ENCODE peak calls at places on chromosomes 12 and 14, in ten cellular contexts. R, P, X, G, K, A, W, Z, Y and N are unnamed samples. For H3K36me3 and H3K79me2, the result is how much of the 10 kb centered on the place peaks cover.

GRCh38 chr12:92721130-92721529 is 18.3 kb downstream of the PLEKHG7 start:
- DNase-seq in R (no peak), P (no peak), X (no peak), G (no peak), K (no peak), A (no peak), W (no peak), Z (no peak), Y (no peak), N (no peak)

GRCh38 chr14:101372494-101372813 is 188.8 kb upstream of the DIO3 start:
- DNase-seq in R (no peak), P (no peak), X (no peak), G (no peak), K (no peak), A (no peak), W (no peak), Z (no peak), Y (no peak), N (no peak)

GRCh38 chr14:60514378-60515243 is 5.7 kb downstream of the SIX6 start:
- DNase-seq in R (no peak), P (no peak), X (no peak), G (no peak), K (peak), A (peak), W (no peak), Z (no peak), Y (peak), N (no peak)

GRCh38 chr14:64541971-64542838 is 1.7 kb downstream of the HSPA2 start:
- DNase-seq in R (no peak), P (no peak), X (no peak), G (no peak), K (peak), A (no peak), W (no peak), Z (no peak), Y (peak), N (no peak)

GRCh38 chr14:59245809-59246295 is 57.4 kb downstream of the DAAM1 start:
- DNase-seq in R (peak), P (peak), X (no peak), G (no peak), K (no peak), A (no peak), W (no peak), Z (no peak), Y (no peak), N (no peak)

GRCh38 chr12:15164997-15165659 is 56.1 kb downstream of the RERG start:
- DNase-seq in R (no peak), P (no peak), X (no peak), G (peak), K (no peak), A (no peak), W (no peak), Z (no peak), Y (peak), N (no peak)

GRCh38 chr14:77290705-77291104 is 19.7 kb upstream of the NGB start:
- DNase-seq in R (no peak), P (peak), X (peak), G (no peak), K (no peak), A (peak), W (no peak), Z (no peak), Y (peak), N (peak)

GRCh38 chr12:102023343-102023930 is 38.4 kb downstream of the WASHC3 start:
- DNase-seq in R (no peak), P (peak), X (no peak), G (peak), K (no peak), A (no peak), W (no peak), Z (no peak), Y (no peak), N (no peak)

GRCh38 chr12:57586128-57586527 is 4.9 kb upstream of the PIP4K2C start:
- DNase-seq in R (no peak), P (no peak), X (no peak), G (no peak), K (no peak), A (no peak), W (no peak), Z (no peak), Y (no peak), N (no peak)

GRCh38 chr14:52663850-52664249 is 31.5 kb downstream of the ERO1A start:
- DNase-seq in R (no peak), P (no peak), X (no peak), G (no peak), K (no peak), A (no peak), W (no peak), Z (no peak), Y (peak), N (no peak)

GRCh38 chr12:25013061-25013460 is 64.2 kb upstream of the BCAT1 start:
- DNase-seq in R (no peak), P (no peak), X (no peak), G (no peak), K (no peak), A (no peak), W (no peak), Z (no peak), Y (no peak), N (no peak)

GRCh38 chr14:68580096-68580640 is 212.7 kb downstream of the ZFP36L1 start:
- DNase-seq in R (no peak), P (no peak), X (no peak), G (no peak), K (no peak), A (no peak), W (no peak), Z (no peak), Y (no peak), N (no peak)

GRCh38 chr12:97595423-97595822 is 132.8 kb downstream of the RMST start:
- DNase-seq in R (no peak), P (no peak), X (no peak), G (no peak), K (no peak), A (peak), W (no peak), Z (no peak), Y (no peak), N (no peak)

GRCh38 chr12:69149262-69149661 is 90.1 kb upstream of the CPSF6 start:
- DNase-seq in R (no peak), P (no peak), X (no peak), G (no peak), K (no peak), A (no peak), W (no peak), Z (no peak), Y (no peak), N (no peak)

GRCh38 chr12:123427036-123427769 is 9.3 kb downstream of the RILPL2 start:
- DNase-seq in R (peak), P (no peak), X (peak), G (no peak), K (no peak), A (no peak), W (no peak), Z (no peak), Y (no peak), N (no peak)

DNA sequence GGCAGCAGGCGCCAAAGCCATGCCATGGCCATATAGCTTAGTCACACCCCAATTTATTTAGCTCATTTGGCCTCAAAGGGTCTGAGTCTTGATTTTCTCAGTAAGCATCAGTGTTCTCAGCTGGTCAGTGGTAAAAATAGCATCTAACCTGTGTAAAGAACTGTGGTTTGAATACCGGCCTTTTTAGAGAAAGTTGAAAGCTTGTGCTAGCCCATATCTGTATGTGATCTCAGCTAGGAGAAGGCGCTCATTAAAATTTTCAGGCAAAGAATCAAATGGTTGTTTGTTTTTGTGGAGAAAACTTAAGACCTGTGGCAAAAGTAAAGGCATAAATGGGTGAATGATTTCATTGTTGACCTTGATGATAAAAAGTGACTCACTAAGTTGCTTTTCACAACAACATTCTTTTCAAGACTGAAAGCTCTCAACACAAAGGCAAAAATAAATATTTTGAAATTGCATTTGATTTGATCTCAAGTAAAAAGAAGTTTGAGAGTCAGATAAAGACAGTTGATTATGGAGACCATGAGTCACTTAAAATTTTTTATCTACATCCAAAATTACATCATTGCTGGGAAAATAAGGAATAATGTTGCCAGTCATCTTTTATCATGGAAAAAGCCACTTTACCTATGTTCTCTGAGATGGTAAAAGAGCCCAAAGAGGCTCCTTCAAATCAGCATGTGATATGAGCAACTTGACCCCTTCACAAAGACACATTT is 128.5 kb upstream of the RGS6 start:
- DNase-seq in R (no peak), P (peak), X (peak), G (no peak), K (no peak), A (peak), W (peak), Z (peak), Y (no peak), N (no peak)
- H3K36me3 ChIP-seq in R (under half), P (under half), X (under half), G (under half), K (under half), A (under half), W (under half), Z (under half), Y (under half), N (under half)

GRCh38 chr12:117857632-117858274 is 111.0 kb downstream of the KSR2 start:
- DNase-seq in R (peak), P (peak), X (peak), G (peak), K (peak), A (peak), W (peak), Z (no peak), Y (peak), N (peak)

GRCh38 chr12:117850048-117850447 is 118.7 kb downstream of the KSR2 start:
- DNase-seq in R (peak), P (peak), X (peak), G (peak), K (peak), A (peak), W (peak), Z (peak), Y (peak), N (peak)

GRCh38 chr12:117855165-117855564 is 113.6 kb downstream of the KSR2 start:
- DNase-seq in R (no peak), P (no peak), X (no peak), G (no peak), K (no peak), A (no peak), W (no peak), Z (no peak), Y (no peak), N (no peak)

GRCh38 chr12:117854339-117855012 is 114.3 kb downstream of the KSR2 start:
- DNase-seq in R (peak), P (peak), X (peak), G (peak), K (peak), A (peak), W (peak), Z (no peak), Y (peak), N (peak)

DNA sequence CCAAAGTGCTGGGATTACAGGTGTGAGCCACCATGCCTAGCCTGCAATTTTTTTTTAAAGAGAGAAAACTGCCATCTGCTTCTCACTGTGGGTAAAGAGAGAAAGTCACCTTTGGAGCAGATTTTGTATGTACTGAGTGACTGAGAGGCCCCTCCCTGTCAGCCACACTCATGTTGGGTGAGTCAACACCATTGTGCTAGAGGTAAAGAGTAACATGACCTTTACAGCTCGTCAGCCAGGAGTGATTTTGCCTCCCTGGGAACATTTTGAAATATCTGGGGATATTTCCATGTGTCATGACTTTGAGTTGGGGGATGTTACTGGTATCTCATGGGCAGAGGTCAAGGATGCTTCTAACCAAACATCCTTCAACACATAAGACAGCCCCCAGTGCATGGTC is 115.2 kb downstream of the KSR2 start:
- DNase-seq in R (no peak), P (peak), X (no peak), G (no peak), K (no peak), A (peak), W (no peak), Z (no peak), Y (no peak), N (no peak)
- H3K79me2 ChIP-seq in R (under half), P (under half), X (under half), G (under half), K (under half), A (under half), W (under half), Z (under half), Y (under half), N (under half)

GRCh38 chr12:11969437-11970154 is 101.1 kb upstream of the BCL2L14 start:
- DNase-seq in R (no peak), P (no peak), X (no peak), G (no peak), K (no peak), A (no peak), W (no peak), Z (no peak), Y (peak), N (no peak)
- H3K27ac ChIP-seq in R (no peak), P (no peak), X (no peak), G (no peak), K (no peak), A (no peak), W (no peak), Z (no peak), Y (no peak), N (no peak)

DNA sequence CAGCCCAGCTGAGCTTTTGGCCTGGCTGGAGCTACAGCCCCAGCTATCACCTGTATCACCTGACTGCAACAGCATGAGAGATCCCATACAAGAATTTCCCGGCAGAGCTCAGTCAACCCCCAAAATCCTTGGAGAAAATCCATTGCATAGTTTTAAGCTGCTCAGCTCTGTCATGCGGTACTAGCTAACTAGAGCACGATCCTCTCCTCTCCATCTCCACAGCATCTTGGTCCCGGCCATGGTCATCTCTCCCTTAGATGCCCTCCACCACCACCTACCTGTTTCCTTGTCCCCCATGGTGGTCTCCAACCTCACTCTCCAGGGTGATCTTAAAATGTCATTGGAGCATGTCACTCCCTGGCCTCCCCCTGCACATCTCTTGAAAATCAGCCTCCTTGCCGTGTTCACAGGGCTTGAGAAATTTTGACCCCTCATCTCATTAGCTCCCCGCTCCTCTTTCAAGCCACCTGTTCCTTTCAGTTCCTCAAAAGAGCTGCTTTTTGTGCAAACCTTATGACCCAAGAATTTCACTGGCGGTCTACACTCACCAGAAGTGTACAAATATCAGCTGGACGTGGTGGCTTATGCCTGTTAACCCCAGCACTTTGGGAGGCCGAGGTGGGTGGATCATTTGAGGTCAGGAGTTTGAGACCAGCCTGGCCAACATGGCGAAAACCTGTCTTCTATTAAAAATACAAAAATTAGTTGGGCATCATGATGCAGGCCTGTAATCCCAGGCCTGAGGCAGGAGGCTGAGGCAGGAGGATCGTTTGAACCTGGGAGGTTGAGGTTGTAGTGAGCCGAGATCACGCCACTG is 8.1 kb upstream of the CLMN start:
- DNase-seq in R (peak), P (no peak), X (peak), G (no peak), K (no peak), A (no peak), W (no peak), Z (no peak), Y (no peak), N (peak)
- H3K36me3 ChIP-seq in R (under half), P (under half), X (under half), G (under half), K (under half), A (under half), W (under half), Z (under half), Y (under half), N (under half)

DNA sequence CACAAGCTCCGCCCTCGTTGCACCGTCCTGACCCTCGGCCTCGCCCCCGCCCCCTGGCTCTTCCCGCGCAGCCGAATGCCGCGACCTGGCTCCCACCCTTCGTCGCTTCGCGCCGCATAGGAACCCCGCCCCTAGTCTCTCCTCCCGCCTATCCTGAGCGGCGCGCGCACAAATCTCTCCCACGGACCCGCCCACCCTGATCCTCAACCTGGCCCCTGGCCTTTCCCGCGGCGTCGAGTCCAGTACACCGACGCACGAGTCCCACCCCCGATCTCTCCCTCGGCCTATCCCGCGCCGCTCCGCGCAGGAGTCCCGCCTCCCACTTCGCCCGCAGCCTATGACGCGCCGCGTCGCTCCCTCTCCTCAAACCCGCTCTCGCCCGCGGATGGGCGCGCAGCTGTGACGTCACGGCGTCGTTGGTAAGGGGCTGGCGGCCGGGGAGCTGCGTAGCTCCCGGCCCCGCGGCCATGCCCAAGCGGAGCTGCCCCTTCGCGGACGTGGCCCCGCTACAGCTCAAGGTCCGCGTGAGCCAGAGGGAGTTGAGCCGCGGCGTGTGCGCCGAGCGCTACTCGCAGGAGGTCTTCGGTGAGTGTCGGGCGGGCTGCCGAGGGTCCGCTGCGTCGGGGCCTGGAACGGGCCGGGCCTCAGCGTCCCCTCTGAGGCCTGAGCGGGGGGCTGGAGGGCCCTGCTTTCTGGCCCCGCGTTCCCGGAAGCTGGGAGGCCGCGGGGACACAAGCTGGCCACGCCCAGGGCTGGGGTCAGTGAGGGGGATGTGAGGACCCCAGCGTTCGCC is at the start of gene SIVA1:
- DNase-seq in R (peak), P (peak), X (peak), G (peak), K (peak), A (peak), W (peak), Z (peak), Y (peak), N (peak)
- H3K79me2 ChIP-seq in R (under half), P (under half), X (under half), G (under half), K (under half), A (under half), W (under half), Z (under half), Y (under half), N (under half)

GRCh38 chr12:122422769-122423257 is 344 bp upstream of the CLIP1 start:
- DNase-seq in R (peak), P (peak), X (peak), G (peak), K (peak), A (peak), W (peak), Z (no peak), Y (peak), N (peak)

GRCh38 chr12:122421815-122422737 is at the start of gene CLIP1:
- DNase-seq in R (peak), P (peak), X (peak), G (peak), K (peak), A (peak), W (peak), Z (no peak), Y (peak), N (peak)

GRCh38 chr12:122421263-122421814 is 1.1 kb downstream of the CLIP1 start:
- DNase-seq in R (peak), P (peak), X (peak), G (peak), K (no peak), A (peak), W (no peak), Z (no peak), Y (no peak), N (peak)

GRCh38 chr12:122420471-122421262 is 1.8 kb downstream of the CLIP1 start:
- DNase-seq in R (no peak), P (no peak), X (no peak), G (peak), K (no peak), A (no peak), W (no peak), Z (no peak), Y (no peak), N (no peak)

GRCh38 chr12:122423258-122424165 is 1.0 kb upstream of the CLIP1 start:
- DNase-seq in R (no peak), P (peak), X (peak), G (peak), K (peak), A (no peak), W (peak), Z (peak), Y (peak), N (peak)
- H3K27ac ChIP-seq in R (no peak), P (peak), X (peak), G (peak), K (peak), A (peak), W (peak), Z (peak), Y (peak), N (no peak)

DNA sequence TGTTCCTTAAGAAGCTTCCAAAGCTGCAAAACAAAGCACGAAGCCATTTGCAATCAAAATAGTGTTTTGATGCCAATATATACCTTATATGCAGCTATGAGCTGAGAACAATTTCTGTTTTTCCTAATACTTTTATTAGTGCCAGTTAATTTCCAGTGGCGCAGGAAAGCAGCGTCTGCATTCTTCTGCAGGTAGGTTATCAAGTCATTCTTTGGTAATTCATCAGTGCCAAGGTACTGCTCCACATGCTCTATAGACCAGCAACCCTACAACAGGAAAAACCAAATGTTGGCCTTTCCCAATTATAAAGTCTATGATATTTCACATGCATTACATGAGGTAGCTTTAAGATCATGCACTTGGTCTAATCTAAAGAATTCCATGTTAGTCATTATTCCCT is 87.6 kb upstream of the STRN3 start:
- DNase-seq in R (no peak), P (no peak), X (no peak), G (no peak), K (no peak), A (no peak), W (no peak), Z (no peak), Y (no peak), N (no peak)
- H3K36me3 ChIP-seq in R (under half), P (under half), X (half or more), G (under half), K (under half), A (half or more), W (under half), Z (half or more), Y (under half), N (half or more)

GRCh38 chr14:22801716-22802115 is 13.5 kb downstream of the SLC7A7 start:
- DNase-seq in R (no peak), P (no peak), X (no peak), G (no peak), K (no peak), A (no peak), W (no peak), Z (no peak), Y (no peak), N (no peak)
- H3K79me2 ChIP-seq in R (under half), P (under half), X (half or more), G (under half), K (under half), A (under half), W (under half), Z (under half), Y (under half), N (under half)